ENCODE peak calls at places on chromosomes 2 and 18, in five cellular contexts. One of them, this sample, is unnamed.

GRCh38 chr2:138087761-138088602 is 123.7 kb downstream of the HNMT start:
- DNase-seq in esophagus squamous epithelium: no peak
- DNase-seq in adrenal gland: no peak
- DNase-seq in heart right ventricle: no peak
- DNase-seq in HCT116: no peak
- DNase-seq in this sample: no peak

GRCh38 chr18:22814329-22814703 is 118.8 kb upstream of the RBBP8 start:
- DNase-seq in esophagus squamous epithelium: no peak
- DNase-seq in adrenal gland: no peak
- DNase-seq in heart right ventricle: no peak
- DNase-seq in HCT116: no peak
- DNase-seq in this sample: no peak

GRCh38 chr2:46913471-46914381 is 1.9 kb downstream of the MCFD2 start:
- DNase-seq in esophagus squamous epithelium: no peak
- DNase-seq in adrenal gland: peak; percentile 71
- DNase-seq in heart right ventricle: peak; percentile 21
- DNase-seq in HCT116: peak; percentile 27
- DNase-seq in this sample: no peak

GRCh38 chr2:223414646-223415045 is 187.5 kb downstream of the SCG2 start:
- DNase-seq in esophagus squamous epithelium: no peak
- DNase-seq in adrenal gland: peak; percentile 28
- DNase-seq in heart right ventricle: no peak
- DNase-seq in HCT116: no peak
- DNase-seq in this sample: no peak

GRCh38 chr2:229996320-229996719 is 72.4 kb downstream of the SLC16A14 start:
- DNase-seq in esophagus squamous epithelium: no peak
- DNase-seq in HCT116: no peak
- DNase-seq in heart right ventricle: no peak
- DNase-seq in adrenal gland: no peak
- DNase-seq in this sample: peak; percentile 53

GRCh38 chr18:48073231-48073930 is 142.9 kb upstream of the SMAD2 start:
- DNase-seq in HCT116: no peak
- DNase-seq in heart right ventricle: no peak
- DNase-seq in esophagus squamous epithelium: no peak
- DNase-seq in adrenal gland: peak; percentile 52
- DNase-seq in this sample: peak; percentile 65

GRCh38 chr2:769771-770170 is 92.6 kb upstream of the TMEM18 start:
- DNase-seq in HCT116: no peak
- DNase-seq in heart right ventricle: no peak
- DNase-seq in esophagus squamous epithelium: no peak
- DNase-seq in adrenal gland: no peak
- DNase-seq in this sample: no peak

GRCh38 chr2:241551998-241552737 is 6.4 kb upstream of the BOK start:
- DNase-seq in adrenal gland: no peak
- DNase-seq in heart right ventricle: no peak
- DNase-seq in esophagus squamous epithelium: no peak
- DNase-seq in HCT116: no peak
- DNase-seq in this sample: no peak

GRCh38 chr2:170680172-170680913 is 34.8 kb upstream of the SP5 start:
- DNase-seq in esophagus squamous epithelium: no peak
- DNase-seq in HCT116: no peak
- DNase-seq in heart right ventricle: no peak
- DNase-seq in adrenal gland: no peak
- DNase-seq in this sample: no peak

GRCh38 chr2:202278944-202279343 is 13.4 kb downstream of the NOP58 start:
- DNase-seq in heart right ventricle: no peak
- DNase-seq in esophagus squamous epithelium: no peak
- DNase-seq in adrenal gland: no peak
- DNase-seq in HCT116: no peak
- DNase-seq in this sample: no peak

GRCh38 chr2:240872317-240873097 is 3.9 kb downstream of the AGXT start:
- DNase-seq in heart right ventricle: no peak
- DNase-seq in esophagus squamous epithelium: no peak
- DNase-seq in HCT116: no peak
- DNase-seq in adrenal gland: no peak
- DNase-seq in this sample: no peak

GRCh38 chr18:74311000-74311399 is 4.6 kb upstream of the C18orf63 start:
- DNase-seq in adrenal gland: no peak
- DNase-seq in esophagus squamous epithelium: no peak
- DNase-seq in HCT116: no peak
- DNase-seq in heart right ventricle: no peak
- DNase-seq in this sample: no peak

GRCh38 chr2:63827749-63828148 is 13.9 kb upstream of the UGP2 start:
- DNase-seq in adrenal gland: peak; percentile 32
- DNase-seq in heart right ventricle: no peak
- DNase-seq in esophagus squamous epithelium: no peak
- DNase-seq in HCT116: peak; percentile 32
- DNase-seq in this sample: no peak

GRCh38 chr2:3282056-3282998 is 95.3 kb downstream of the EIPR1 start:
- DNase-seq in adrenal gland: peak; percentile 89
- DNase-seq in HCT116: no peak
- DNase-seq in esophagus squamous epithelium: no peak
- DNase-seq in heart right ventricle: peak; percentile 42
- DNase-seq in this sample: peak; percentile 91

GRCh38 chr2:21251216-21251971 is 127.6 kb downstream of the TDRD15 start:
- DNase-seq in HCT116: no peak
- DNase-seq in heart right ventricle: no peak
- DNase-seq in adrenal gland: no peak
- DNase-seq in esophagus squamous epithelium: no peak
- DNase-seq in this sample: no peak

GRCh38 chr2:137333386-137333972 is 568.1 kb downstream of the THSD7B start:
- DNase-seq in heart right ventricle: no peak
- DNase-seq in HCT116: no peak
- DNase-seq in esophagus squamous epithelium: no peak
- DNase-seq in adrenal gland: no peak
- DNase-seq in this sample: no peak

GRCh38 chr2:145845207-145845894 is 1325.4 kb upstream of the ZEB2 start:
- DNase-seq in adrenal gland: no peak
- DNase-seq in HCT116: no peak
- DNase-seq in heart right ventricle: no peak
- DNase-seq in esophagus squamous epithelium: no peak
- DNase-seq in this sample: no peak

GRCh38 chr18:65990174-65990690 is 239.4 kb downstream of the CDH7 start:
- DNase-seq in esophagus squamous epithelium: no peak
- DNase-seq in heart right ventricle: no peak
- DNase-seq in HCT116: no peak
- DNase-seq in adrenal gland: no peak
- DNase-seq in this sample: no peak

GRCh38 chr2:17800219-17800618 is 16.0 kb upstream of the MSGN1 start:
- DNase-seq in heart right ventricle: no peak
- DNase-seq in esophagus squamous epithelium: no peak
- DNase-seq in HCT116: no peak
- DNase-seq in adrenal gland: no peak
- DNase-seq in this sample: peak; percentile 56

GRCh38 chr2:85655961-85656403 is 12.0 kb downstream of the SFTPB start:
- DNase-seq in heart right ventricle: no peak
- DNase-seq in esophagus squamous epithelium: no peak
- DNase-seq in HCT116: no peak
- DNase-seq in adrenal gland: no peak
- DNase-seq in this sample: no peak

GRCh38 chr2:24352664-24353063 is 7.7 kb downstream of the ITSN2 start:
- DNase-seq in adrenal gland: no peak
- DNase-seq in heart right ventricle: no peak
- DNase-seq in HCT116: no peak
- DNase-seq in esophagus squamous epithelium: no peak
- DNase-seq in this sample: no peak

GRCh38 chr18:14221689-14222088 is 89.5 kb upstream of the ZNF519 start:
- DNase-seq in adrenal gland: no peak
- DNase-seq in heart right ventricle: no peak
- DNase-seq in HCT116: no peak
- DNase-seq in esophagus squamous epithelium: no peak
- DNase-seq in this sample: no peak

GRCh38 chr2:101625387-101625786 is 72.1 kb upstream of the MAP4K4 start:
- DNase-seq in esophagus squamous epithelium: no peak
- DNase-seq in HCT116: no peak
- DNase-seq in heart right ventricle: no peak
- DNase-seq in adrenal gland: no peak
- DNase-seq in this sample: no peak

GRCh38 chr2:101827246-101827645 is 129.7 kb downstream of the MAP4K4 start:
- DNase-seq in HCT116: no peak
- DNase-seq in adrenal gland: no peak
- DNase-seq in heart right ventricle: no peak
- DNase-seq in esophagus squamous epithelium: no peak
- DNase-seq in this sample: no peak

GRCh38 chr2:170144758-170145157 is 33.2 kb upstream of the MYO3B start:
- DNase-seq in heart right ventricle: no peak
- DNase-seq in esophagus squamous epithelium: no peak
- DNase-seq in adrenal gland: no peak
- DNase-seq in HCT116: no peak
- DNase-seq in this sample: no peak

DNA sequence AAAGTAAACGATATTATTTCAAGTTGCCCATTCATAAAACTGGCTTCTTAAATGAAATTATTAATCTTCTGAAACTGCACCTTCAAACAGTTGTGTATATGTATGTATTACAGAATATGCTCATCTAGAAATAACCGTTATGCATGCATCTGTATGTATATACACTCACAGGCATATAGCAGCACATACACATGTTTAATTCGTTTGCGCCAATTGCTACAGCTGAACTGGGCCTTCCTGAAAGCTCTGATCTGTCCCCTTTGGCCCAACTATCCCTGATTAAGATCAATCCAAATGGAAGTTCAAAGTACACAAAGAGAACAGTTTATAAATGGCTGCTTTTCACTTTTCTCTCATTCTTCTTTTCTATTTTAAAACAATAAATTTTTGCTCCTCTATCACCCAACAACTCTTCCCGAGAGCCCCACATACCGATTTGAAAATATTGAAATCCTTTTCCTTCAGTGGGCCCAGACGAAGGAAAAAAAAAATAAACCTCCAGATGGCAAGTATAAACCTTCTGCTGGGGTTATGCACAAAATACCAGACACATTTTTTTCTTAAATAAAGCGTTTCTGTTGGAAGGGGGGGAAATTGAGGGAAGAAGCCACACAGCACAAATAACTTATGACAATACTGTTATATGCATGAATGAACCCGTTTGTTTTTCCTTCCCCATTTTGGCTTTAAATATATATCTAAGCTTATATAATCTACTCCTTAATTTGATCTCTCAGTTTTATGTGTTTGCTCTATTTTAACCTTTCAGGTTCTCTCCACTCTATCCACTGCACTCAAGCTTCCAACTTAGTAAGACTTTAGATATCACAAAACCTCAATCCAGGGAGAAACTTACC is 267.4 kb downstream of the TCF4 start:
- DNase-seq in heart right ventricle: no peak
- DNase-seq in adrenal gland: no peak
- DNase-seq in esophagus squamous epithelium: no peak
- DNase-seq in HCT116: no peak
- DNase-seq in this sample: no peak
- H3K4me3 ChIP-seq in heart right ventricle: peak overlapping the region; percentile 41
- H3K4me3 ChIP-seq in adrenal gland: peak overlapping the region; percentile 75
- H3K4me3 ChIP-seq in esophagus squamous epithelium: peak overlapping the region; percentile 53
- H3K4me3 ChIP-seq in HCT116: no peak overlapping the region
- H3K4me3 ChIP-seq in this sample: peak overlapping the region; percentile 95

GRCh38 chr2:67777010-67777409 is 285.8 kb downstream of the C1D start:
- DNase-seq in heart right ventricle: no peak
- DNase-seq in esophagus squamous epithelium: no peak
- DNase-seq in HCT116: no peak
- DNase-seq in adrenal gland: no peak
- DNase-seq in this sample: no peak
- TF ChIP-seq CTCF in heart right ventricle: no peak
- TF ChIP-seq CTCF in esophagus squamous epithelium: no peak
- TF ChIP-seq CTCF in HCT116: no peak
- TF ChIP-seq CTCF in adrenal gland: no peak
- TF ChIP-seq CTCF in this sample: no peak

GRCh38 chr18:44789704-44790103 is 109.0 kb downstream of the SETBP1 start:
- DNase-seq in esophagus squamous epithelium: no peak
- DNase-seq in adrenal gland: no peak
- DNase-seq in HCT116: no peak
- DNase-seq in heart right ventricle: peak; percentile 43
- DNase-seq in this sample: peak; percentile 12

GRCh38 chr18:44790860-44791259 is 110.2 kb downstream of the SETBP1 start:
- DNase-seq in adrenal gland: no peak
- DNase-seq in HCT116: no peak
- DNase-seq in heart right ventricle: no peak
- DNase-seq in esophagus squamous epithelium: no peak
- DNase-seq in this sample: no peak

GRCh38 chr18:44786257-44786656 is 105.6 kb downstream of the SETBP1 start:
- DNase-seq in adrenal gland: no peak
- DNase-seq in esophagus squamous epithelium: no peak
- DNase-seq in heart right ventricle: no peak
- DNase-seq in HCT116: no peak
- DNase-seq in this sample: no peak

GRCh38 chr18:44786697-44787096 is 106.0 kb downstream of the SETBP1 start:
- DNase-seq in heart right ventricle: no peak
- DNase-seq in HCT116: no peak
- DNase-seq in esophagus squamous epithelium: no peak
- DNase-seq in adrenal gland: no peak
- DNase-seq in this sample: no peak

GRCh38 chr18:44788334-44788733 is 107.6 kb downstream of the SETBP1 start:
- DNase-seq in HCT116: no peak
- DNase-seq in heart right ventricle: no peak
- DNase-seq in esophagus squamous epithelium: no peak
- DNase-seq in adrenal gland: no peak
- DNase-seq in this sample: no peak
- H3K4me1 ChIP-seq in HCT116: no peaks in the 10 kb centered on the region
- H3K4me1 ChIP-seq in heart right ventricle: peaks cover 70% of the 10 kb centered on the region
- H3K4me1 ChIP-seq in esophagus squamous epithelium: peaks cover 18% of the 10 kb centered on the region
- H3K4me1 ChIP-seq in adrenal gland: peaks cover 12% of the 10 kb centered on the region
- H3K4me1 ChIP-seq in this sample: peaks cover 5% of the 10 kb centered on the region

GRCh38 chr2:237257471-237257951 is 156.5 kb downstream of the COL6A3 start:
- DNase-seq in HCT116: no peak
- DNase-seq in esophagus squamous epithelium: no peak
- DNase-seq in heart right ventricle: peak; percentile 33
- DNase-seq in adrenal gland: no peak
- DNase-seq in this sample: no peak
- H3K4me3 ChIP-seq in HCT116: no peak overlapping the region
- H3K4me3 ChIP-seq in esophagus squamous epithelium: no peak overlapping the region
- H3K4me3 ChIP-seq in heart right ventricle: no peak overlapping the region
- H3K4me3 ChIP-seq in adrenal gland: no peak overlapping the region
- H3K4me3 ChIP-seq in this sample: no peak overlapping the region

GRCh38 chr2:148979919-148980277 is 58.6 kb upstream of the LYPD6B start:
- DNase-seq in esophagus squamous epithelium: no peak
- DNase-seq in heart right ventricle: no peak
- DNase-seq in adrenal gland: no peak
- DNase-seq in HCT116: no peak
- DNase-seq in this sample: no peak
- TF ChIP-seq CTCF in esophagus squamous epithelium: no peak
- TF ChIP-seq CTCF in heart right ventricle: no peak
- TF ChIP-seq CTCF in adrenal gland: no peak
- TF ChIP-seq CTCF in HCT116: no peak
- TF ChIP-seq CTCF in this sample: no peak

GRCh38 chr18:67961701-67962440 is 445.4 kb upstream of the DSEL start:
- DNase-seq in heart right ventricle: no peak
- DNase-seq in adrenal gland: no peak
- DNase-seq in HCT116: no peak
- DNase-seq in esophagus squamous epithelium: no peak
- DNase-seq in this sample: no peak
- H3K4me1 ChIP-seq in heart right ventricle: no peaks in the 10 kb centered on the region
- H3K4me1 ChIP-seq in adrenal gland: no peaks in the 10 kb centered on the region
- H3K4me1 ChIP-seq in HCT116: no peaks in the 10 kb centered on the region
- H3K4me1 ChIP-seq in esophagus squamous epithelium: no peaks in the 10 kb centered on the region
- H3K4me1 ChIP-seq in this sample: no peaks in the 10 kb centered on the region

GRCh38 chr2:190759749-190760213 is 110.9 kb downstream of the NAB1 start:
- DNase-seq in heart right ventricle: no peak
- DNase-seq in adrenal gland: no peak
- DNase-seq in HCT116: peak; percentile 36
- DNase-seq in esophagus squamous epithelium: no peak
- DNase-seq in this sample: no peak
- H3K4me3 ChIP-seq in heart right ventricle: no peak overlapping the region
- H3K4me3 ChIP-seq in adrenal gland: no peak overlapping the region
- H3K4me3 ChIP-seq in HCT116: peak overlapping the region; percentile 14
- H3K4me3 ChIP-seq in esophagus squamous epithelium: no peak overlapping the region
- H3K4me3 ChIP-seq in this sample: no peak overlapping the region